ENCODE peak calls at places on chromosomes 13 and 19, in seven cellular contexts. Y, I, X, E, W, M and B are unnamed samples.

GRCh38 chr19:36019061-36019670 is 5.2 kb upstream of the ALKBH6 start:
- DNase-seq in M (no peak), E (no peak), X (no peak), I (no peak), W (no peak), Y (no peak), B (no peak)

GRCh38 chr13:46569471-46569870 is 16.5 kb downstream of the LRCH1 start:
- DNase-seq in E (no peak), X (no peak), W (no peak), I (no peak), Y (no peak), M (no peak), B (no peak)

GRCh38 chr19:49596407-49596806 is 5.4 kb downstream of the PRR12 start:
- DNase-seq in E (no peak), W (no peak), X (no peak), I (no peak), Y (no peak), M (no peak), B (no peak)

GRCh38 chr19:45767881-45768643 is 990 bp downstream of the SIX5 start:
- DNase-seq in I (peak), Y (no peak), X (peak), E (peak), M (peak), W (peak), B (no peak)

GRCh38 chr19:32865326-32865725 is 4.2 kb downstream of the SLC7A9 start:
- DNase-seq in I (no peak), E (no peak), Y (peak), W (no peak), M (peak), X (no peak), B (no peak)

GRCh38 chr19:31095100-31095804 is 254.0 kb downstream of the TSHZ3 start:
- DNase-seq in W (no peak), Y (no peak), E (no peak), X (no peak), I (no peak), M (no peak), B (no peak)

GRCh38 chr19:20660473-20660872 is 898 bp downstream of the ZNF626 start:
- DNase-seq in W (no peak), Y (no peak), E (no peak), X (no peak), I (no peak), M (no peak), B (no peak)

GRCh38 chr19:56736571-56736970 is 65.0 kb upstream of the ZNF835 start:
- DNase-seq in Y (no peak), W (no peak), I (no peak), E (no peak), X (no peak), M (no peak), B (no peak)

GRCh38 chr13:100673376-100673830 is 1.2 kb downstream of the TMTC4 start:
- DNase-seq in M (no peak), E (peak), I (no peak), Y (no peak), W (no peak), X (peak), B (no peak)

GRCh38 chr19:15115080-15115479 is 7.9 kb downstream of the SYDE1 start:
- DNase-seq in M (peak), X (no peak), I (no peak), E (no peak), W (peak), Y (no peak), B (no peak)

GRCh38 chr13:30700364-30700763 is 35.0 kb upstream of the ALOX5AP start:
- DNase-seq in X (no peak), E (no peak), M (no peak), W (no peak), Y (no peak), I (no peak), B (no peak)

GRCh38 chr13:91017669-91018053 is 329.8 kb upstream of the MIR17HG start:
- DNase-seq in I (no peak), W (no peak), E (no peak), X (no peak), Y (peak), M (no peak), B (no peak)

GRCh38 chr13:90800082-90800746 is 547.3 kb upstream of the MIR17HG start:
- DNase-seq in Y (no peak), W (peak), M (peak), I (no peak), X (no peak), E (no peak), B (peak)

GRCh38 chr13:46975173-46975572 is 78.3 kb upstream of the HTR2A start:
- DNase-seq in W (no peak), E (no peak), M (no peak), Y (no peak), X (no peak), I (no peak), B (no peak)

GRCh38 chr19:17125052-17125727 is 49.6 kb downstream of the MYO9B start:
- DNase-seq in I (no peak), W (peak), E (no peak), M (no peak), X (no peak), Y (no peak), B (no peak)

GRCh38 chr13:89550842-89551422 is 1796.6 kb upstream of the MIR17HG start:
- DNase-seq in E (no peak), X (no peak), W (no peak), I (no peak), M (no peak), Y (no peak), B (no peak)

GRCh38 chr19:29545866-29546582 is 20.2 kb downstream of the VSTM2B start:
- DNase-seq in E (no peak), W (no peak), I (no peak), M (peak), X (no peak), Y (no peak), B (no peak)

GRCh38 chr19:50967924-50968708 is 1.3 kb downstream of the KLK6 start:
- DNase-seq in X (no peak), I (no peak), Y (no peak), W (no peak), M (no peak), E (no peak), B (no peak)

GRCh38 chr13:40456979-40457553 is 209.4 kb downstream of the FOXO1 start:
- DNase-seq in M (no peak), Y (no peak), X (no peak), W (no peak), E (no peak), I (no peak), B (no peak)

GRCh38 chr19:30551271-30551670 is 179.1 kb downstream of the ZNF536 start:
- DNase-seq in X (no peak), I (no peak), M (no peak), Y (no peak), E (no peak), W (no peak), B (no peak)

GRCh38 chr13:73879346-73880020 is 254.7 kb downstream of the KLF12 start:
- DNase-seq in E (no peak), Y (no peak), W (no peak), M (no peak), I (no peak), X (no peak), B (no peak)

GRCh38 chr19:41324921-41325639 is 15.1 kb downstream of the CCDC97 start:
- DNase-seq in Y (no peak), X (no peak), E (no peak), M (peak), W (peak), I (peak), B (no peak)